ENCODE peak calls at places on chromosomes 6 and 20, in four cellular contexts. One of them, this sample, is unnamed.

GRCh38 chr6:31350551-31350950 is 6.4 kb downstream of the HLA-B start:
- DNase-seq in endothelial cell of umbilical vein: no peak
- DNase-seq in adrenal gland: no peak
- DNase-seq in CD8-positive, alpha-beta T cell: no peak
- DNase-seq in this sample: no peak

GRCh38 chr6:14711056-14711703 is 534.7 kb upstream of the JARID2 start:
- DNase-seq in adrenal gland: peak
- DNase-seq in CD8-positive, alpha-beta T cell: no peak
- DNase-seq in endothelial cell of umbilical vein: no peak
- DNase-seq in this sample: peak

GRCh38 chr6:133034509-133035206 is 206.5 kb upstream of the EYA4 start:
- DNase-seq in adrenal gland: no peak
- DNase-seq in CD8-positive, alpha-beta T cell: no peak
- DNase-seq in endothelial cell of umbilical vein: no peak
- DNase-seq in this sample: no peak

GRCh38 chr20:13037727-13038126 is 29.0 kb downstream of the SPTLC3 start:
- DNase-seq in CD8-positive, alpha-beta T cell: no peak
- DNase-seq in endothelial cell of umbilical vein: no peak
- DNase-seq in adrenal gland: no peak
- DNase-seq in this sample: no peak

GRCh38 chr6:101114703-101115102 is 233.6 kb upstream of the ASCC3 start:
- DNase-seq in endothelial cell of umbilical vein: no peak
- DNase-seq in CD8-positive, alpha-beta T cell: no peak
- DNase-seq in adrenal gland: no peak
- DNase-seq in this sample: peak

GRCh38 chr6:159716247-159717086 is 10.8 kb upstream of the WTAP start:
- DNase-seq in CD8-positive, alpha-beta T cell: no peak
- DNase-seq in endothelial cell of umbilical vein: no peak
- DNase-seq in adrenal gland: peak
- DNase-seq in this sample: no peak

GRCh38 chr6:106728296-106728870 is 99.0 kb downstream of the QRSL1 start:
- DNase-seq in endothelial cell of umbilical vein: no peak
- DNase-seq in adrenal gland: no peak
- DNase-seq in CD8-positive, alpha-beta T cell: no peak
- DNase-seq in this sample: no peak

GRCh38 chr6:5529733-5530132 is 268.4 kb downstream of the FARS2 start:
- DNase-seq in CD8-positive, alpha-beta T cell: no peak
- DNase-seq in endothelial cell of umbilical vein: no peak
- DNase-seq in adrenal gland: no peak
- DNase-seq in this sample: no peak

GRCh38 chr6:78910611-78911134 is 43.3 kb downstream of the IRAK1BP1 start:
- DNase-seq in CD8-positive, alpha-beta T cell: no peak
- DNase-seq in adrenal gland: no peak
- DNase-seq in endothelial cell of umbilical vein: peak
- DNase-seq in this sample: peak

GRCh38 chr6:79420054-79420453 is 117.2 kb downstream of the LCA5 start:
- DNase-seq in endothelial cell of umbilical vein: peak
- DNase-seq in CD8-positive, alpha-beta T cell: no peak
- DNase-seq in adrenal gland: no peak
- DNase-seq in this sample: no peak

GRCh38 chr6:113184736-113185135 is 672.4 kb upstream of the MARCKS start:
- DNase-seq in adrenal gland: no peak
- DNase-seq in endothelial cell of umbilical vein: no peak
- DNase-seq in CD8-positive, alpha-beta T cell: no peak
- DNase-seq in this sample: no peak

GRCh38 chr6:39493174-39493573 is 170.7 kb upstream of the KCNK16 start:
- DNase-seq in adrenal gland: no peak
- DNase-seq in CD8-positive, alpha-beta T cell: no peak
- DNase-seq in endothelial cell of umbilical vein: no peak
- DNase-seq in this sample: peak

GRCh38 chr20:50928469-50928868 is 2.8 kb downstream of the ADNP start:
- DNase-seq in adrenal gland: no peak
- DNase-seq in endothelial cell of umbilical vein: no peak
- DNase-seq in CD8-positive, alpha-beta T cell: no peak
- DNase-seq in this sample: no peak

GRCh38 chr6:168196385-168196860 is 117.4 kb upstream of the FRMD1 start:
- DNase-seq in adrenal gland: no peak
- DNase-seq in CD8-positive, alpha-beta T cell: no peak
- DNase-seq in endothelial cell of umbilical vein: no peak
- DNase-seq in this sample: peak

GRCh38 chr20:3010985-3011723 is 32.3 kb upstream of the GNRH2 start:
- DNase-seq in endothelial cell of umbilical vein: no peak
- DNase-seq in adrenal gland: no peak
- DNase-seq in CD8-positive, alpha-beta T cell: no peak
- DNase-seq in this sample: no peak

GRCh38 chr6:119801041-119801440 is 451.5 kb upstream of the MAN1A1 start:
- DNase-seq in CD8-positive, alpha-beta T cell: no peak
- DNase-seq in adrenal gland: no peak
- DNase-seq in endothelial cell of umbilical vein: no peak
- DNase-seq in this sample: no peak

GRCh38 chr6:115591973-115592486 is 468.7 kb downstream of the FRK start:
- DNase-seq in adrenal gland: no peak
- DNase-seq in endothelial cell of umbilical vein: no peak
- DNase-seq in CD8-positive, alpha-beta T cell: no peak
- DNase-seq in this sample: no peak

GRCh38 chr20:44271915-44272663 is 25.0 kb downstream of the GDAP1L1 start:
- DNase-seq in endothelial cell of umbilical vein: no peak
- DNase-seq in CD8-positive, alpha-beta T cell: peak
- DNase-seq in adrenal gland: no peak
- DNase-seq in this sample: no peak

GRCh38 chr6:31203345-31203979 is 33.0 kb upstream of the POU5F1 start:
- DNase-seq in endothelial cell of umbilical vein: no peak
- DNase-seq in CD8-positive, alpha-beta T cell: peak
- DNase-seq in adrenal gland: no peak
- DNase-seq in this sample: peak

GRCh38 chr20:57062241-57062640 is 204.2 kb downstream of the BMP7 start:
- DNase-seq in adrenal gland: no peak
- DNase-seq in endothelial cell of umbilical vein: no peak
- DNase-seq in CD8-positive, alpha-beta T cell: no peak
- DNase-seq in this sample: no peak

GRCh38 chr6:159813781-159814180 is 13.7 kb downstream of the PNLDC1 start:
- DNase-seq in CD8-positive, alpha-beta T cell: no peak
- DNase-seq in endothelial cell of umbilical vein: no peak
- DNase-seq in adrenal gland: no peak
- DNase-seq in this sample: no peak

GRCh38 chr6:54361734-54362133 is 53.5 kb downstream of the TINAG start:
- DNase-seq in adrenal gland: no peak
- DNase-seq in CD8-positive, alpha-beta T cell: no peak
- DNase-seq in endothelial cell of umbilical vein: no peak
- DNase-seq in this sample: no peak

GRCh38 chr20:46998497-46999190 is 104.0 kb downstream of the EYA2 start:
- DNase-seq in CD8-positive, alpha-beta T cell: no peak
- DNase-seq in adrenal gland: no peak
- DNase-seq in endothelial cell of umbilical vein: no peak
- DNase-seq in this sample: peak

GRCh38 chr20:11158146-11158545 is 484.3 kb upstream of the JAG1 start:
- DNase-seq in endothelial cell of umbilical vein: peak
- DNase-seq in adrenal gland: no peak
- DNase-seq in CD8-positive, alpha-beta T cell: no peak
- DNase-seq in this sample: peak

GRCh38 chr6:10347561-10348327 is 67.1 kb downstream of the TFAP2A start:
- DNase-seq in CD8-positive, alpha-beta T cell: no peak
- DNase-seq in endothelial cell of umbilical vein: no peak
- DNase-seq in adrenal gland: no peak
- DNase-seq in this sample: no peak

GRCh38 chr20:21656299-21657067 is 49.0 kb upstream of the PAX1 start:
- DNase-seq in adrenal gland: no peak
- DNase-seq in CD8-positive, alpha-beta T cell: no peak
- DNase-seq in endothelial cell of umbilical vein: no peak
- DNase-seq in this sample: no peak

GRCh38 chr6:41689171-41690008 is 46.0 kb downstream of the TFEB start:
- DNase-seq in CD8-positive, alpha-beta T cell: no peak
- DNase-seq in adrenal gland: peak
- DNase-seq in endothelial cell of umbilical vein: no peak
- DNase-seq in this sample: no peak

GRCh38 chr6:21245488-21245887 is 348.1 kb upstream of the SOX4 start:
- DNase-seq in CD8-positive, alpha-beta T cell: no peak
- DNase-seq in endothelial cell of umbilical vein: no peak
- DNase-seq in adrenal gland: no peak
- DNase-seq in this sample: no peak

GRCh38 chr20:17505664-17506517 is 25.3 kb downstream of the BFSP1 start:
- DNase-seq in adrenal gland: no peak
- DNase-seq in endothelial cell of umbilical vein: no peak
- DNase-seq in CD8-positive, alpha-beta T cell: peak
- DNase-seq in this sample: peak

GRCh38 chr6:166619912-166620311 is 7.1 kb downstream of the RPS6KA2 start:
- DNase-seq in endothelial cell of umbilical vein: peak
- DNase-seq in CD8-positive, alpha-beta T cell: no peak
- DNase-seq in adrenal gland: no peak
- DNase-seq in this sample: peak

GRCh38 chr6:53623497-53623896 is 42.1 kb downstream of the KLHL31 start:
- DNase-seq in CD8-positive, alpha-beta T cell: no peak
- DNase-seq in adrenal gland: no peak
- DNase-seq in endothelial cell of umbilical vein: no peak
- DNase-seq in this sample: peak

GRCh38 chr6:30263734-30264133 is 50.5 kb upstream of the TRIM26 start:
- DNase-seq in endothelial cell of umbilical vein: no peak
- DNase-seq in adrenal gland: peak
- DNase-seq in CD8-positive, alpha-beta T cell: no peak
- DNase-seq in this sample: peak

GRCh38 chr6:77834591-77834996 is 181.8 kb downstream of the MEI4 start:
- DNase-seq in CD8-positive, alpha-beta T cell: no peak
- DNase-seq in adrenal gland: no peak
- DNase-seq in endothelial cell of umbilical vein: no peak
- DNase-seq in this sample: no peak

GRCh38 chr6:62740171-62740570 is 454.1 kb upstream of the KHDRBS2 start:
- DNase-seq in adrenal gland: no peak
- DNase-seq in endothelial cell of umbilical vein: no peak
- DNase-seq in CD8-positive, alpha-beta T cell: no peak
- DNase-seq in this sample: no peak

GRCh38 chr6:72182337-72183246 is 296.2 kb downstream of the RIMS1 start:
- DNase-seq in adrenal gland: no peak
- DNase-seq in endothelial cell of umbilical vein: peak
- DNase-seq in CD8-positive, alpha-beta T cell: no peak
- DNase-seq in this sample: peak

GRCh38 chr6:91149246-91149645 is 562.4 kb upstream of the MAP3K7 start:
- DNase-seq in adrenal gland: no peak
- DNase-seq in endothelial cell of umbilical vein: no peak
- DNase-seq in CD8-positive, alpha-beta T cell: no peak
- DNase-seq in this sample: no peak

DNA sequence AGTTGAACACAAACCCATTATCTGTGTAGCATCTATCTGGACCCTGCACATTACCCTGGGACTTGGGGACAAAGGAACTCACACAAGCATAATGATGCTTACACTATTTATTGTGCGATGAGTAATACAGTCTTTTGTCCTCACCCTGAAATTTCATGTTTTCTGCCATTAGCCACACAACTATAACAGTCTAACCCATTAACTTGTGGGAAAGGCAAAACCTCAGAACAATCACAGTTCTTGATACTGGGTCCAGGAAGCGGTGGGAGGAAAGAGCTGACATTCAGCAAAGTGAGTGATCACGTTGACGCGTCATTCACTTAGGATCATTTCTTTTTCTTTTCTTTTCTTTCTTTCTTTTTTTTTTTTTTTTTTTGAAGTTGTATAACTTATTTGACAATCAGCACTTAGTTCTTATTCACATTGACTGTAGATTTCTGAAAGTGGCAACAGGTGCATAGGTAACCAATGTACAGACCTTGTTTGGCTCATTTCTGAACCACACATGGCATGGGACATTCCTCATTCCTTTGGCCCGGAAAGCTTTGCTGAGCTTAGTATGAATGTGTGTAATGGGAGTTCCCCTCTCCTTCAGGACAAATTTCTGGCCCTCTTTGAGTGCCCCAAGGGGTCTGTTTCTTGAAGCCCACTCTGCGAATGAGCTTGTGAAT is 94.9 kb upstream of the CNKSR3 start:
- DNase-seq in CD8-positive, alpha-beta T cell: no peak
- DNase-seq in endothelial cell of umbilical vein: no peak
- DNase-seq in adrenal gland: no peak
- DNase-seq in this sample: no peak
- H3K27ac ChIP-seq in CD8-positive, alpha-beta T cell: no peak
- H3K27ac ChIP-seq in endothelial cell of umbilical vein: no peak
- H3K27ac ChIP-seq in adrenal gland: no peak
- H3K27ac ChIP-seq in this sample: no peak

GRCh38 chr6:134379086-134379485 is 61.2 kb upstream of the SGK1 start:
- DNase-seq in adrenal gland: no peak
- DNase-seq in CD8-positive, alpha-beta T cell: no peak
- DNase-seq in endothelial cell of umbilical vein: no peak
- DNase-seq in this sample: no peak
- TF ChIP-seq CTCF in adrenal gland: no peak
- TF ChIP-seq CTCF in CD8-positive, alpha-beta T cell: no peak
- TF ChIP-seq CTCF in endothelial cell of umbilical vein: no peak
- TF ChIP-seq CTCF in this sample: no peak

GRCh38 chr20:29762620-29763019 is 1494.8 kb upstream of the DEFB115 start:
- DNase-seq in adrenal gland: no peak
- DNase-seq in CD8-positive, alpha-beta T cell: no peak
- DNase-seq in endothelial cell of umbilical vein: no peak
- DNase-seq in this sample: no peak

GRCh38 chr20:29756664-29757063 is 1500.8 kb upstream of the DEFB115 start:
- DNase-seq in adrenal gland: no peak
- DNase-seq in CD8-positive, alpha-beta T cell: no peak
- DNase-seq in endothelial cell of umbilical vein: no peak
- DNase-seq in this sample: no peak
- H3K27ac ChIP-seq in adrenal gland: no peak
- H3K27ac ChIP-seq in CD8-positive, alpha-beta T cell: no peak
- H3K27ac ChIP-seq in endothelial cell of umbilical vein: no peak
- H3K27ac ChIP-seq in this sample: no peak

DNA sequence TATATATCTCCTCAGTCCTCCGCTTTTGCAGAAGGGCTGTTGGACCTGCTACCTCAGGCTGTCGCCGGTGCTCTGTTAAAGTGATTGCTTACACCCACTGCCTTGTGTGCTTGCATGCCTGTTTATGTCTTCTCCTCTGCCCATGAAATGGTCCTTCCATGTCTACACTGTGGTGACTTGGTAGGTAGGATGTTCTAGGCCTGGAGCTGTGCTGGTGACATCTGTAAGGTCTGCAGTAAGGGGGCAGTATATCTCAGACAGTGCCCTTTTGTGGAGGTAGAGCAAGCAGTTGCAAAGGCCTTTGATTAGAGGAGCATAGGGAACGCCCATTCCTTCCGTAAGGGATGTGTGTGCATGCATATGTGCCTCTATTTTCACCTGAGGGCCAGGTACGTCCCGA is 40.3 kb downstream of the VAPB start:
- DNase-seq in adrenal gland: no peak
- DNase-seq in CD8-positive, alpha-beta T cell: no peak
- DNase-seq in endothelial cell of umbilical vein: no peak
- DNase-seq in this sample: no peak
- TF ChIP-seq CTCF in adrenal gland: no peak
- TF ChIP-seq CTCF in CD8-positive, alpha-beta T cell: no peak
- TF ChIP-seq CTCF in endothelial cell of umbilical vein: no peak
- TF ChIP-seq CTCF in this sample: no peak

DNA sequence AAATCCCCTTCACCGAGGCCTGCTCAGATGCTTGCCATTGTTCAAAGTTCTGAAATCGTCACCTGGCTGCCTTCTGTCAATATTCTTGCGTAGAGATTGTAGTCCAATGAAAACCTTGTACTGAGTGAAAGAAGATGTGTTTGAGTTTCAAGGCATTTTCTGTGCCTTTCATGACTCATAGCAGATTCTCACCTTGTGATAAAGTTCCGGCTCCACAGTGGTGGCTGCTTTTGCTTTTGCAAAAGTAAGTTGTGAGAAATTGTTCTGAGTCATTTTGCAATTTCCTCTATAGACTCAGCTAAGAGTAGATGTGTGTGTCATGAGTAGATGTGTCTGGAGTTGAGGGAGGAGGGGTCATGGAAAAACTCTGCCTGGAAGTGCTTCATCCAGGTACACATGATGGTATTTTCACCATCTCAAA is 39.8 kb upstream of the CLDN20 start:
- DNase-seq in adrenal gland: no peak
- DNase-seq in CD8-positive, alpha-beta T cell: peak
- DNase-seq in endothelial cell of umbilical vein: peak
- DNase-seq in this sample: no peak
- H3K27ac ChIP-seq in adrenal gland: no peak
- H3K27ac ChIP-seq in CD8-positive, alpha-beta T cell: no peak
- H3K27ac ChIP-seq in endothelial cell of umbilical vein: peak
- H3K27ac ChIP-seq in this sample: no peak